ENCODE peak calls at places on chromosomes 16 and 17, in four cellular contexts. P is H1, O is GM12878, V is K562. R is an unnamed sample.

GRCh38 chr17:71759422-71760060 is 361.3 kb upstream of the SOX9 start:
- DNase-seq in P (no peak), O (no peak), V (no peak), R (no peak)

GRCh38 chr17:30323895-30324319 is 9.9 kb downstream of the TMIGD1 start:
- DNase-seq in P (no peak), O (no peak), V (no peak), R (no peak)

GRCh38 chr17:40356906-40357861 is 7.4 kb downstream of the GJD3 start:
- DNase-seq in P (no peak), O (no peak), V (no peak), R (no peak)

GRCh38 chr16:68287276-68288251 is 23.2 kb downstream of the SLC7A6OS start:
- DNase-seq in P (no peak), O (no peak), V (no peak), R (no peak)

GRCh38 chr17:44272954-44273353 is 5.0 kb upstream of the SLC4A1 start:
- DNase-seq in P (no peak), O (no peak), V (no peak), R (no peak)

GRCh38 chr16:8898660-8899318 is 16.6 kb downstream of the LITAFD start:
- DNase-seq in P (no peak), O (no peak), V (no peak), R (no peak)

GRCh38 chr17:29613856-29614255 is 8.9 kb downstream of the CORO6 start:
- DNase-seq in P (no peak), O (no peak), V (no peak), R (no peak)

GRCh38 chr16:56771558-56772279 is 41.8 kb downstream of the NUP93 start:
- DNase-seq in P (no peak), O (no peak), V (no peak), R (no peak)

GRCh38 chr17:77127735-77128361 is 12.9 kb upstream of the SEC14L1 start:
- DNase-seq in P (no peak), O (no peak), V (peak; percentile 31), R (no peak)

GRCh38 chr17:32440722-32441121 is 3.6 kb upstream of the PSMD11 start:
- DNase-seq in P (no peak), O (no peak), V (no peak), R (no peak)

GRCh38 chr17:30236807-30237206 is 1.3 kb upstream of the SLC6A4 start:
- DNase-seq in P (peak; percentile 19), O (no peak), V (no peak), R (peak; percentile 87)

GRCh38 chr17:8089728-8090127 is 2.2 kb upstream of the ALOX12B start:
- DNase-seq in P (no peak), O (no peak), V (no peak), R (no peak)

GRCh38 chr17:8084250-8084649 is 3.3 kb downstream of the ALOX12B start:
- DNase-seq in P (no peak), O (no peak), V (no peak), R (no peak)

GRCh38 chr17:8087942-8088230 is 370 bp upstream of the ALOX12B start:
- DNase-seq in P (no peak), O (no peak), V (no peak), R (no peak)

GRCh38 chr17:8091033-8091687 is 3.6 kb upstream of the ALOX12B start:
- DNase-seq in P (no peak), O (peak; percentile 61), V (no peak), R (no peak)

GRCh38 chr17:8087075-8087941 is at the start of gene ALOX12B:
- DNase-seq in P (no peak), O (no peak), V (peak; percentile 47), R (no peak)
- TF ChIP-seq NRF1 in P (no peak), O (no peak), V (no peak), R (no peak)

GRCh38 chr17:37788531-37788930 is 43.7 kb upstream of the HNF1B start:
- DNase-seq in P (no peak), O (no peak), V (no peak), R (no peak)

GRCh38 chr17:37787055-37787720 is 42.3 kb upstream of the HNF1B start:
- DNase-seq in P (no peak), O (no peak), V (no peak), R (no peak)

GRCh38 chr17:37789166-37789565 is 44.3 kb upstream of the HNF1B start:
- DNase-seq in P (no peak), O (no peak), V (no peak), R (no peak)

GRCh38 chr17:37790153-37790552 is 45.3 kb upstream of the HNF1B start:
- DNase-seq in P (no peak), O (no peak), V (no peak), R (no peak)

DNA sequence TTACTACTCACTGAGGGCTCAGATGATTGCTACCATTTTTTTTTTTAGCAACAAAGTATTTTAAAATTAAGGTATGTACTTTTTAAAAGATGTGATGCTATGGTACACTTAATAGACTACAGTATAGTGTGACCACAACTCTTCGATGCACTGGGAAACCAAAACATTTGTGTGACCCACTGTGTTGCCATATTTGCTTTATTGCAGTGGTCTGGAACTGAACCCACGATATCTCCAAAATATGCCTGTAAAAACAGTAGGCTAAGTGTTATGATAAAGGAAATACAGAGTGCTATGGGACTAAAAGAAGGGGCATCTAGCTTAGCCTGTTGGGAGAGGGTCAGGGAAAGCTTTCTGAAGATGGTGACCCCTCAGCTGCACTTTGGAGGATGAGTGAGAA is 41.6 kb upstream of the HNF1B start:
- DNase-seq in P (no peak), O (no peak), V (no peak), R (no peak)
- TF ChIP-seq NRF1 in P (no peak), O (no peak), V (no peak), R (no peak)

GRCh38 chr16:69423189-69423588 is 1.2 kb upstream of the CYB5B start:
- DNase-seq in P (no peak), O (no peak), V (no peak), R (no peak)

GRCh38 chr16:69424053-69424934 is at the start of gene CYB5B:
- DNase-seq in P (peak; percentile 95), O (peak; percentile 98), V (peak; percentile 88), R (peak; percentile 91)

GRCh38 chr16:69428652-69429051 is 4.2 kb downstream of the CYB5B start:
- DNase-seq in P (no peak), O (no peak), V (no peak), R (no peak)

GRCh38 chr16:69419956-69420355 is 4.5 kb upstream of the CYB5B start:
- DNase-seq in P (no peak), O (no peak), V (no peak), R (no peak)

GRCh38 chr16:69424935-69425784 is 741 bp downstream of the CYB5B start:
- DNase-seq in P (no peak), O (no peak), V (no peak), R (peak; percentile 28)
- TF ChIP-seq NRF1 in P (no peak), O (no peak), V (no peak), R (no peak)

GRCh38 chr16:78684040-78684611 is 584.7 kb downstream of the WWOX start:
- DNase-seq in P (no peak), O (no peak), V (no peak), R (no peak)

GRCh38 chr16:78689031-78689430 is 589.6 kb downstream of the WWOX start:
- DNase-seq in P (no peak), O (no peak), V (no peak), R (no peak)

GRCh38 chr16:78689536-78689935 is 590.1 kb downstream of the WWOX start:
- DNase-seq in P (no peak), O (no peak), V (no peak), R (no peak)

GRCh38 chr16:78686601-78687000 is 587.1 kb downstream of the WWOX start:
- DNase-seq in P (no peak), O (no peak), V (no peak), R (no peak)

GRCh38 chr16:78684655-78685400 is 585.4 kb downstream of the WWOX start:
- DNase-seq in P (no peak), O (no peak), V (no peak), R (no peak)
- TF ChIP-seq NRF1 in P (no peak), O (no peak), V (no peak), R (no peak)

GRCh38 chr17:49913226-49914095 is 55.5 kb upstream of the DLX4 start:
- DNase-seq in P (no peak), O (no peak), V (peak; percentile 71), R (no peak)
- TF ChIP-seq NRF1 in P (no peak), O (no peak), V (no peak), R (no peak)

GRCh38 chr17:59753522-59754467 is 46.3 kb downstream of the VMP1 start:
- DNase-seq in P (no peak), O (peak; percentile 73), V (peak; percentile 61), R (peak; percentile 78)
- TF ChIP-seq NRF1 in P (no peak), O (no peak), V (no peak), R (peak; percentile 17)

GRCh38 chr16:87129771-87130170 is 187.4 kb downstream of the C16orf95 start:
- DNase-seq in P (no peak), O (no peak), V (no peak), R (no peak)
- TF ChIP-seq NRF1 in P (no peak), O (no peak), V (no peak), R (no peak)

DNA sequence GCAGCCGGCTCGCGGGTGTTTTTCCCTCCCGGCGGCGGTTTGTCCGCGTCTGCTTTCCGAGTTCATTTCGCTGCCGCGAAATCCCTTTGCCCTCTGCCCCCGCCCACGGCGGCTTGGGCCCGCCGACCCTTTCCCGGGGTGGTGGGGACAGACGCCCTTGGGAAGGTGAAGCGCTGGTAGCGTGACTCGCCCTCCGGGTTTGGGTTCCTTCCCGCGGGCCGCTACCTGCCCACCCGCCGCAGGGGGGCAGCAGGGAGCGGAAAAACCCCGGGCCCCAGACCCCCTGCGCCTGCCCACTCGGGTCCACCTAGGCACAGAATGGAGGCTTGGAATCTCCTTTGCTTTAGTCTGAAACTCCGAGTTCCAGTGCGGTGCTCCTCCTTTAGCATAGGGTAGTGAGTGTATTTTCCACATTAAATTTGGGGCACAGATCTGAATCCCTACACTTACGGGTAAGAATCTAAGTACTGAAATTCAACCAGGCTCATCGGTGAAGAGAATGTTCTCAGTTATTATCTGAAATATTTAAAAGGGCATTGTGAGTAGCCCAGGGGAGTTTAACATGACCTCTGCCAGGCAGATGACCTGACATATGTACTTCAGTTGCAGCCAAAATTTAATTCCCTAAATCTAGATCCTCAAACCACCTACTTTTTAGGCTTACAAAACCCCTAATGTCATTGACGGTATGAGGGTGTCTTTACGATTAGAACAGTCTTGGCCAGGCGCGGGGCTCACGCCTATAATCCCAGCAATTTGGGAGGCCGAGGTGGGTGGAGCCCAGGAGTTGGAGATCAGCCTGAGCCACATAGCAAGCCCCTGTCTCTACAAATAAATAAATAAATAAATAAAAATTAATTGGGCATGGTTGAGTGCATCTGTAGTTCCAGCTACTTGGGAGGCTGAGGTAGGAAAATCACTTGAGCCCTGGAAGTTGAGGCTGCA is 1.0 kb downstream of the NME2 start:
- DNase-seq in P (no peak), O (no peak), V (peak; percentile 84), R (peak; percentile 95)
- TF ChIP-seq NRF1 in P (no peak), O (no peak), V (peak; percentile 77), R (peak; percentile 52)

GRCh38 chr17:61303334-61304096 is 96.1 kb upstream of the TBX2 start:
- DNase-seq in P (no peak), O (no peak), V (no peak), R (no peak)
- TF ChIP-seq NRF1 in P (no peak), O (no peak), V (no peak), R (no peak)

DNA sequence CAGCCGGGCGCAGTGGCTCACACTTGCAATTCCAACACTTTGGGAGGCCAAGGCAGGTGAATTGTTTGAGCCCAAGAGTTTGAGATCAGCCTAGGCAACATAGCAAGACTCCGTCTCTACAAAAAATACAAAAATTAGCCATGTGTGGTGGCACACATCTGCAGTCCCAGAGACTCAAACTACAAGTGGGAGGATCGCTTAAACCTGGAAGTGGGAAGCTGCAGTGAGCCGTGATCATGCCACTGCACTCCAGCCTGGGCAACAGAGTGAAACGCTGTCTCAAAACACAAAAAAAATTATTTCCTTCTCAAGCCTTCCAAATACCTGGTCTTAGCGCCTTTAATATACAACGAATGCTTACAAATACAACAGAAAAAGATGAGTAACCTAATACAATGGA is 19.7 kb upstream of the CBX2 start:
- DNase-seq in P (no peak), O (no peak), V (no peak), R (no peak)
- TF ChIP-seq NRF1 in P (no peak), O (no peak), V (no peak), R (no peak)

R was measured in SK-N-SH.